ENCODE peak calls at places on chromosomes 5 and 9, in five cellular contexts. F, S, V, K and X are unnamed samples.
A peak's percentile ranks its signal among the peaks of the same experiment; 100 is the strongest.

GRCh38 chr5:97009212-97009898 is 73.5 kb downstream of the LNPEP start:
- DNase-seq in S (no peak), F (no peak), V (no peak), K (no peak), X (no peak)

GRCh38 chr5:149403923-149404745 is 25.0 kb upstream of the IL17B start:
- DNase-seq in F (no peak), V (peak; percentile 8), S (no peak), K (no peak), X (peak; percentile 50)

GRCh38 chr9:108889649-108890067 is 27.6 kb downstream of the ACTL7A start:
- DNase-seq in F (peak; percentile 22), K (no peak), V (no peak), S (no peak), X (peak; percentile 56)

GRCh38 chr5:2737273-2738155 is 14.0 kb downstream of the IRX2 start:
- DNase-seq in F (no peak), V (no peak), S (no peak), K (no peak), X (no peak)

GRCh38 chr5:103849934-103850333 is 287.3 kb upstream of the NUDT12 start:
- DNase-seq in V (no peak), K (no peak), F (peak; percentile 31), S (no peak), X (peak; percentile 91)

GRCh38 chr5:158288258-158288657 is 429.3 kb upstream of the CLINT1 start:
- DNase-seq in F (no peak), V (no peak), K (no peak), S (no peak), X (no peak)

GRCh38 chr5:6431214-6432195 is 17.2 kb upstream of the UBE2QL1 start:
- DNase-seq in S (no peak), F (no peak), K (no peak), V (no peak), X (no peak)

GRCh38 chr5:94505327-94506080 is 112.9 kb downstream of the KIAA0825 start:
- DNase-seq in V (no peak), S (no peak), F (no peak), K (no peak), X (no peak)

GRCh38 chr9:97954550-97954989 is 16.6 kb upstream of the HEMGN start:
- DNase-seq in K (peak; percentile 17), V (no peak), S (peak; percentile 25), F (peak; percentile 33), X (peak; percentile 33)

GRCh38 chr5:54663876-54664275 is 146.3 kb downstream of the SNX18 start:
- DNase-seq in S (no peak), F (peak; percentile 34), K (no peak), V (no peak), X (peak; percentile 94)

GRCh38 chr9:104961701-104962359 is 33.9 kb upstream of the ABCA1 start:
- DNase-seq in F (no peak), V (no peak), K (no peak), S (no peak), X (no peak)

GRCh38 chr9:71769175-71770165 is 1.2 kb upstream of the CEMIP2 start:
- DNase-seq in K (peak; percentile 47), F (peak; percentile 41), S (peak; percentile 67), V (no peak), X (peak; percentile 73)